ENCODE peak calls at places on chromosome 1, in eight cellular contexts. C, N, X, F, J, A, M and H are unnamed samples.
A peak's percentile ranks its signal among the peaks of the same experiment; 100 is the strongest.

GRCh38 chr1:234780112-234780511 is 170.1 kb upstream of the IRF2BP2 start:
- DNase-seq in J (no peak), X (no peak), C (no peak), F (no peak), N (no peak), A (no peak), M (no peak), H (no peak)

GRCh38 chr1:3213730-3214129 is 144.7 kb downstream of the PRDM16 start:
- DNase-seq in C (no peak), F (no peak), A (peak; percentile 25), X (no peak), M (no peak), N (peak; percentile 77), J (no peak), H (no peak)

GRCh38 chr1:224047538-224047937 is 66.4 kb upstream of the FBXO28 start:
- DNase-seq in A (no peak), N (no peak), X (no peak), F (peak; percentile 38), C (peak; percentile 35), M (no peak), J (no peak), H (no peak)

GRCh38 chr1:232271991-232272589 is 357.8 kb downstream of the SIPA1L2 start:
- DNase-seq in J (no peak), A (no peak), X (no peak), M (no peak), F (peak; percentile 82), C (peak; percentile 22), N (no peak), H (no peak)

GRCh38 chr1:31811605-31812004 is 4.2 kb downstream of the SPOCD1 start:
- DNase-seq in X (no peak), C (peak; percentile 54), F (peak; percentile 41), M (no peak), A (no peak), N (no peak), J (no peak), H (no peak)

GRCh38 chr1:210536263-210536961 is 207.7 kb downstream of the HHAT start:
- DNase-seq in M (no peak), A (no peak), N (no peak), J (no peak), F (no peak), X (no peak), C (peak; percentile 16), H (no peak)

GRCh38 chr1:29245876-29246275 is 9.6 kb downstream of the PTPRU start:
- DNase-seq in M (no peak), C (peak; percentile 36), J (no peak), N (no peak), F (peak; percentile 44), A (peak; percentile 69), X (no peak), H (no peak)

GRCh38 chr1:169044296-169044695 is 62.2 kb upstream of the ATP1B1 start:
- DNase-seq in N (no peak), M (peak; percentile 9), X (no peak), A (peak; percentile 39), J (no peak), C (no peak), F (no peak), H (peak; percentile 77)

DNA sequence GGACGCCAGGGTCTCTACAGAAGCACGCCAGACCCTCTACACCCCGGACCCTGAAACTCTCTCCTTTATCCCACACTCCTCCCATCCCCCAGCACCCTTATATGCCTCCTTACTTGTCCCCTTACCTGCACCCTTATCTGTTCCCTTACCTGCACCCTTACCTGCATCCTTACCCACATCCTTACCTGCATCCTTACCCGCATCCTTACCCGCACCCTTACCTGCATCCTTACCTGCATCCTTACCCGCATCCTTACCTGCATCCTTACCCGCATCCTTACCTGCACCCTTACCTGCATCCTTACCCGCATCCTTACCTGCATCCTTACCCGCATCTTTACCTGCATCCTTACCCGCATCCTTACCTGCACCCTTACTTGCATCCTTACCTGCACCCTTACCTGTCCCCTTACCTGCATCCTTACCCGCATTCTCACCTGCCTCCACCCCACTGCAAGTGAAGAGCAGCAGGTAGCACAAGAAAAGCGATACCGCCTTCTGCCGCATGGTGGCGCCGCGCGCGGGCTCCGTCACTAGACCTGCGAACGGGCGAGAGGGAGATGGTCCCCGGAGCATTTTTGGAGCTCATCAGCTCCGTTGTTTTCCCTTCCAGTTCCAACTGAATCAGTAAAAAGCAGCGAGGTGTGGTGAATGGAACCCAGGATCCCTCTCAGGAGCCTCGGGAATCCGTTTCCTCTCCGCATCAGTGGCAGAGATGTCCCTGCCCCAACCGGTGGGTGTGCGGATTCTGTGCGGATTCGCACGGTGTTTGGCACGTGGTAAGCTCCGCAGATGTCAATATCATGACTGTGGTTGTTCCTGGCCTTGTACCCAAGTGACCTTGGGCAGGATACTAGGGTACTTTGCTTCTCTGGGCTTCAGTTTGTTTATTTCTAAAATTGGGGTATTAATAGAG is 2.9 kb downstream of the IFI6 start:
- DNase-seq in J (peak; percentile 55), C (peak; percentile 51), F (peak; percentile 55), N (peak; percentile 86), M (peak; percentile 46), A (peak; percentile 91), X (peak; percentile 85), H (peak; percentile 85)
- H3K4me3 ChIP-seq in J (peak overlapping the region; percentile 38), C (peak overlapping the region; percentile 38), F (peak overlapping the region; percentile 56), N (peak overlapping the region; percentile 40), M (peak overlapping the region; percentile 37), A (no peak overlapping the region), X (peak overlapping the region; percentile 42), H (peak overlapping the region; percentile 37)

DNA sequence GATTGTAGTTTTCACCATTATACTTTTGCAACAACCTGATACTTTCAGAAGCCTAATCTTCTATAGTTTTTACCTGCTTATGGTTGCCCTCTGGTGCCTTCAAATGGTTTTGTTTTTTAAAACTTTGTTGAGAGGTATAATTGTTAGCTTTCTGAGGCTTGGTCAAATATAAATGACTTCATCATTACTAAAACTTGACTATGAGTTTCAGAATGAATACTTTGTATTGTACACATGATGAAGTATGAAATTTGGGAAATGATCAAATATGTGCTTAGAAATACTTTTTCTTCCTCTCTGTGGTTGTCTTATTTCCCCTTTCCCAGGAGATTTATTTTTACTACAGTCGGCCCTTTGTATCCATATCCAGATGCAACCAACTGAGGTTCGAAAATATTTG is 151.8 kb upstream of the B3GALT2 start:
- DNase-seq in A (no peak), M (peak; percentile 46), F (no peak), N (no peak), J (no peak), X (no peak), C (peak; percentile 47), H (peak; percentile 22)
- TF ChIP-seq CTCF in A (no peak), M (peak; percentile 16), F (no peak), N (no peak), J (peak; percentile 8), X (peak; percentile 9), C (no peak), H (no peak)

GRCh38 chr1:9251501-9251900 is 16.9 kb downstream of the H6PD start:
- DNase-seq in X (no peak), F (no peak), N (no peak), C (no peak), M (no peak), A (no peak), J (no peak), H (no peak)

GRCh38 chr1:9253706-9254105 is 19.1 kb downstream of the H6PD start:
- DNase-seq in X (no peak), M (no peak), A (no peak), C (no peak), F (peak; percentile 83), N (no peak), J (no peak), H (no peak)

GRCh38 chr1:9250336-9250585 is 15.7 kb downstream of the H6PD start:
- DNase-seq in X (no peak), C (no peak), F (no peak), N (no peak), J (no peak), M (no peak), A (no peak), H (no peak)

GRCh38 chr1:9250586-9251381 is 16.2 kb downstream of the H6PD start:
- DNase-seq in C (peak; percentile 39), M (no peak), X (no peak), A (no peak), J (no peak), N (peak; percentile 60), F (peak; percentile 40), H (no peak)

DNA sequence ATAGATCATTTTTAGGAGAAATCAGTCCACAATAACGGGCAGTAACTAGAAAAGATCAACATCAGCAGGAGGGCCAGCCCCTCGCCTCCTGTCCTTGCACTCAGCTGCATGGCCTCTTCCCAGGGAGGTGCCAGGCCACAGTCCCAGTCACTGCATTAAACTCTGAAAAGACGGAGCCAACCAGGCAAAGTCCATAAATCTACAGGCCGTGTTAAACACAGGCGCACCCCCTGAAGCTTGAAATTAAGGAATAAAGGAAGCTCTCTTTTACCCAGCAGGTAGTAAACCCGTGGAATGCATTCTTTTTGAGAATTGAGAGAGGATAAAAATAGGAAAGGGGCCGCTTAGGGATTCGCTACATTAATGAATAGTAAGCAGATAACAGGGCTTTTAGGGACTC is 18.4 kb downstream of the H6PD start:
- DNase-seq in C (no peak), N (no peak), A (no peak), M (no peak), F (no peak), X (no peak), J (no peak), H (no peak)
- H3K4me3 ChIP-seq in C (no peak overlapping the region), N (no peak overlapping the region), A (no peak overlapping the region), M (no peak overlapping the region), F (no peak overlapping the region), X (no peak overlapping the region), J (no peak overlapping the region), H (no peak overlapping the region)

GRCh38 chr1:24927473-24927872 is 2.6 kb downstream of the RUNX3 start:
- DNase-seq in X (no peak), J (no peak), M (no peak), N (no peak), A (no peak), C (no peak), F (no peak), H (no peak)

GRCh38 chr1:24925082-24925779 is 4.8 kb downstream of the RUNX3 start:
- DNase-seq in F (no peak), A (peak; percentile 26), M (no peak), C (no peak), X (no peak), N (no peak), J (no peak), H (peak; percentile 79)

GRCh38 chr1:24925963-24926362 is 4.1 kb downstream of the RUNX3 start:
- DNase-seq in F (no peak), A (no peak), J (no peak), C (no peak), X (no peak), M (no peak), N (no peak), H (no peak)

GRCh38 chr1:24927886-24928630 is 2.0 kb downstream of the RUNX3 start:
- DNase-seq in J (no peak), N (no peak), C (peak; percentile 45), F (peak; percentile 20), A (no peak), M (no peak), X (no peak), H (no peak)

DNA sequence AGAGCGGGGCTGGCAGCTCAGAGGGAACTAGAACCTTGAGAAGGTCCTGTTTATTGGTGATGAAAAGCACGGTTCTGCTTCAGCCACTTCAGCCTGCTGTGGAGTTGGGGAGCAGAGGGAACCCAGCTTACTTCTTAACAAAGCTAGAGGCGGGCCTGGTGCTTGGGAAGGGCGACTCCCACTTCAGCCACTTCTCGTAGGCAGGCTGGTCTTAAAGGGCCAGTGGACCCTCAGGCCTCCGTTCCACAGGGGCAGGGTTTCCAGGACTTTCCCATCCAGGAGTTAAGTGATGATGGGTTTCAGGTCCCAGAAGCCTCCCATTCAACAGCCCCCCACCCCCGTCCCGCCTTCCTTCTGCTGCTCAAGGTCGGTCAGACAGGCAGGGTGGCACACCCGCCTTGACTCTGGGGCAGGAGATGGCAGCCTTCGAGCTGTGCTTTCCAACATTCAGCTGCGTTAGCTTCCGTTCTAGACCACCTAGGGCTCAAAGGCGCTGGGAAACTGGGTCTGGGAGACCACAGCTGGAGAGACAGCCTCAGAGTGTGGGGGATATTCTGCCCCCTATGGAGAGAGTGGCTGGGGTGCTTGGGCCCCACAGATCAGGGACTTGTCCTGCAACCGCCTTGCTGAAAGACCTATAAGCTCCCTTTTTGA is 3.4 kb downstream of the RUNX3 start:
- DNase-seq in X (no peak), J (no peak), M (no peak), N (no peak), F (peak; percentile 22), A (peak; percentile 24), C (no peak), H (peak; percentile 55)
- TF ChIP-seq CTCF in X (no peak), J (no peak), M (no peak), N (no peak), F (no peak), A (no peak), C (no peak), H (peak; percentile 4)